ENCODE peak calls at places on chromosomes 3 and 15, in four cellular contexts. U, M, P and Z are unnamed samples.

GRCh38 chr15:32888221-32888761 is 170.5 kb downstream of the GREM1 start:
- DNase-seq in P (peak; percentile 38), M (no peak), U (no peak), Z (no peak)

GRCh38 chr3:35678552-35679220 is 39.4 kb downstream of the ARPP21 start:
- DNase-seq in P (no peak), M (no peak), U (no peak), Z (no peak)

GRCh38 chr3:15519096-15519495 is 2.4 kb downstream of the COLQ start:
- DNase-seq in P (no peak), M (no peak), U (no peak), Z (no peak)

GRCh38 chr15:94229591-94230365 is 1.6 kb upstream of the MCTP2 start:
- DNase-seq in U (no peak), M (no peak), P (no peak), Z (no peak)

GRCh38 chr15:101477851-101478353 is 11.6 kb downstream of the PCSK6 start:
- DNase-seq in U (peak; percentile 77), P (no peak), M (peak; percentile 96), Z (no peak)

GRCh38 chr3:58568572-58569286 is 8.5 kb downstream of the FAM107A start:
- DNase-seq in U (peak; percentile 46), P (peak; percentile 63), M (peak; percentile 79), Z (peak; percentile 71)

GRCh38 chr15:43441316-43441715 is 51.6 kb downstream of the TP53BP1 start:
- DNase-seq in U (peak; percentile 24), M (peak; percentile 69), P (peak; percentile 50), Z (no peak)

GRCh38 chr3:12766541-12766940 is 7.5 kb upstream of the TMEM40 start:
- DNase-seq in U (no peak), P (peak; percentile 38), M (no peak), Z (no peak)

GRCh38 chr3:66363133-66363532 is 137.7 kb downstream of the LRIG1 start:
- DNase-seq in P (peak; percentile 22), U (no peak), M (peak; percentile 18), Z (no peak)

GRCh38 chr15:61299060-61299763 is 70.1 kb upstream of the RORA start:
- DNase-seq in M (no peak), U (no peak), P (no peak), Z (no peak)

GRCh38 chr3:179074656-179075055 is 3.0 kb upstream of the ZMAT3 start:
- DNase-seq in M (no peak), U (no peak), P (no peak), Z (no peak)

GRCh38 chr3:64488938-64489337 is 198.9 kb downstream of the ADAMTS9 start:
- DNase-seq in P (no peak), U (no peak), M (peak; percentile 18), Z (peak; percentile 11)

GRCh38 chr3:37537914-37538691 is 323.6 kb upstream of the CTDSPL start:
- DNase-seq in M (peak; percentile 22), P (no peak), U (no peak), Z (no peak)

GRCh38 chr15:63402498-63403253 is 21.0 kb upstream of the CA12 start:
- DNase-seq in P (peak; percentile 57), M (peak; percentile 61), U (peak; percentile 54), Z (peak; percentile 32)

GRCh38 chr3:129592362-129593150 is 13.9 kb downstream of the PLXND1 start:
- DNase-seq in U (no peak), P (no peak), M (peak; percentile 85), Z (peak; percentile 62)

GRCh38 chr3:55183259-55183658 is 255.4 kb upstream of the LRTM1 start:
- DNase-seq in M (no peak), U (no peak), P (no peak), Z (no peak)

GRCh38 chr3:87614998-87615397 is 338.6 kb upstream of the POU1F1 start:
- DNase-seq in U (no peak), P (no peak), M (peak; percentile 6), Z (peak; percentile 57)

GRCh38 chr15:99143655-99144610 is 39.1 kb downstream of the SYNM start:
- DNase-seq in M (peak; percentile 17), U (no peak), P (peak; percentile 31), Z (peak; percentile 20)

DNA sequence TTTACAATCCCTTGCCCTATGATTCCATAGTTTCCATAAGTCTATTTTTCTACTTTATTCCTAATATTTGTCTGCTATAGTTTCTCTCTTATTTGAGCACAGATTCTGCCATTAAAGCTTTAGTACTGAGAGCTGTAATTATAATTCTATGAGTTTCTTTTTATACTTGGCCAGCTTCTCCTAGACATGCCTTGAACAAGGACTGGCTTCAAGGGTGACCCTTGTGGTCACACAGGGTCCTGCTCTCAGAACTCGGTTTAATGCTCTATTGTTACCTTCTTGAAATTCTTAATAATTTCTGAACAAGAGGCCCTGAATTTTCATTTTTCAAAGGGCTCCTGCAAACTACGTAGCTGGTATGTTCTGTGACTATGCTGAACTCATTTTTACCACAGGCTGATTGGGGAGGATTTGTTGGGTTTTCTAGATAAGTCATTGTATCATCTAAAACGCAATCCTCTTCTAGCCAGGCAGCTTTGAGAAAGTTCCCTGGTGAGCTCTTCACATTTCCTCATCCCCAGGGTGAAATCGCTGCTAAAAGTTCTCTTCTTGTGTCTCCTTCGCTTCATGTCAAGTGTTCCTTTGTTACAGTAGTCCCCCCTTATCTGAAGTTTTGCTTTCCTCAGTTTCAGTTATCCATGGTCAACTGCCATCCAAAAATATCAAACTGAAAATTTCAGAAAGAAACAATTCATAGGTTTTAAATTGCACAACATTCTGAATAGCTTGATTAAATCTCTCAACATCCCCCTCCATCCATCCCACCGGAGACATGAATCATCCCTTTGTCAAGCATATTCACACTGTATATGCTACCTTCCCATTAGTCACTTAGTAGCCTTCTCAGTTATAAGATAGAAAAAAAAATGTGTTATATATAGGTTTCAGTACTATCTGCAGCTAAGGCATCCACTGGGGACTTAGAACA is 12.6 kb upstream of the PLCL2 start:
- DNase-seq in U (no peak), M (no peak), P (no peak), Z (no peak)
- H3K36me3 ChIP-seq in U (no peaks in the 10 kb centered on the region), M (no peaks in the 10 kb centered on the region), P (no peaks in the 10 kb centered on the region), Z (no peaks in the 10 kb centered on the region)

DNA sequence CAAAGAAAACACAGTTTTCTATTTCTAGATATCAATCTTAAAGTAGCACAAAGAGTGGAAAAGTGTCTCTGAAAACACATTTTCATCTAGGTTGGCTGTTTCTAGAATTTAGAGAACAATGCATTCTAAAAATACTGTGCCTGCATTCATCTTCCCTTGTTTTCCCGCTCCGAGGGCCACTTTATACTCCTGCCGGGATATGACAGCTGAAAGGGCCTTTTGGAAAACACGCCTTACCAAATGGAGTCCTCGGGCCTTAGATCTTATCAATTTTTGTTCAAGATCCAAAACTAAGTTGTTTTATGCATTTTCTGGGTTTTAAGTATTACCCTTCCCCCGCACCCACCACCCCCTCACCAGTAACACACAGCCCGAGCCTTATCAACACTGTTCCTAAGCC is 47.9 kb upstream of the ARHGEF3 start:
- DNase-seq in M (no peak), P (no peak), U (no peak), Z (no peak)
- H3K4me2 ChIP-seq in M (no peak overlapping the region), P (no peak overlapping the region), U (no peak overlapping the region), Z (no peak overlapping the region)

GRCh38 chr3:112637700-112638099 is 3.2 kb downstream of the CCDC80 start:
- DNase-seq in P (no peak), U (no peak), M (no peak), Z (no peak)
- H3K4me3 ChIP-seq in P (peak overlapping the region; percentile 62), U (no peak overlapping the region), M (no peak overlapping the region), Z (no peak overlapping the region)

GRCh38 chr3:155178810-155179424 is 98.8 kb downstream of the MME start:
- DNase-seq in M (no peak), U (no peak), P (no peak), Z (no peak)
- H3K36me3 ChIP-seq in M (no peaks in the 10 kb centered on the region), U (no peaks in the 10 kb centered on the region), P (peaks cover 1% of the 10 kb centered on the region), Z (no peaks in the 10 kb centered on the region)

DNA sequence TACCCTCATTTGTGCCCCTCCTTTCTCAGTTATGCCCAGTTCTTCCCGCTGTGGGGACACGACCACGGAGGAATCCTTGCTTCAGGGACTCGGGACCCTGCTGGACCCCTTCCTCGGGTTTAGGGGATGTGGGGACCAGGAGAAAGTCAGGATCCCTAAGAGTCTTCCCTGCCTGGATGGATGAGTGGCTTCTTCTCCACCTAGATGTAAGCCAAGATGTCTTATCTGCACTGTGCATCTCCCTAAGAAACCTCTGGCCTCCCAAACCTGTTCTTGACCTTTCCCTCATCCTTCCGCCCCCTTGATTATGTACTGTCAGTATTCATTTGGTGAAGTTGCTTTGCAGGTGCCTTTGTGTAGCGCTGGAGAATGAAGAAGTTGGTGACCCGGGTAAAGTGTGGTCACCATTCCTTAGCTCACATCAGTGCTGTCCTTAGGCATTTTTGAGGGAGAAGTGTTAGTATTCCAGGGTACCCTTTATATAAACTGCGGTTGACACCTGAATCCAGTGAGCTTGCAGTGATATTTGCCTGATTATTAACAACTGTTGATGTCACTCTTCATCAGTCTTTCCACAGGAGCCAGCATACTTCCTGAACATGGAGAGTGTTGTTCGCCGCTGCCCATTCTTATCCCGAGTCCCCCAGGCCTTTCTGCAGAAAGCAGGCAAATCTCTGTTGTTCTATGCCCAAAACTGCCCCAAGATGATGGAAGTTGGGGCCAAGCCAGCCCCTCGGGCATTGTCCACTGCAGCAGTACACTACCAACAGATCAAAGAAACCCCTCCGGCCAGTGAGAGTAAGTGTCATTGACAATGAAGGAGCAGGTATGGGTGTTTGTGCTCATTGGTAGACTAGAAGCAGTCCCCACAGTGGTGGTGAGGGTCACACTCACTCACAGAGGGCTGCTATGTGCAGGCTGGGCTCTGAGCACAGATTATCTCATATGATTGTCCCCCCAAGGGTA is 966 bp downstream of the ALAS1 start:
- DNase-seq in P (no peak), M (no peak), U (no peak), Z (no peak)
- H3K4me2 ChIP-seq in P (peak overlapping the region; percentile 100), M (peak overlapping the region; percentile 45), U (peak overlapping the region; percentile 78), Z (peak overlapping the region; percentile 91)

GRCh38 chr3:107594870-107595269 is 72.1 kb downstream of the BBX start:
- DNase-seq in U (no peak), M (no peak), P (peak; percentile 7), Z (no peak)

GRCh38 chr3:107588217-107588616 is 65.5 kb downstream of the BBX start:
- DNase-seq in P (no peak), M (no peak), U (no peak), Z (no peak)

GRCh38 chr3:107589454-107589853 is 66.7 kb downstream of the BBX start:
- DNase-seq in M (no peak), U (no peak), P (no peak), Z (no peak)

GRCh38 chr3:107590786-107591185 is 68.0 kb downstream of the BBX start:
- DNase-seq in U (no peak), P (no peak), M (no peak), Z (no peak)

GRCh38 chr3:107592073-107592472 is 69.3 kb downstream of the BBX start:
- DNase-seq in M (no peak), P (no peak), U (no peak), Z (no peak)
- H3K4me3 ChIP-seq in M (no peak overlapping the region), P (no peak overlapping the region), U (no peak overlapping the region), Z (no peak overlapping the region)

GRCh38 chr3:45965281-45966052 is 22.2 kb downstream of the CXCR6 start:
- DNase-seq in P (no peak), M (no peak), U (no peak), Z (no peak)

GRCh38 chr3:45960289-45960688 is 17.0 kb downstream of the CXCR6 start:
- DNase-seq in M (no peak), P (no peak), U (no peak), Z (no peak)

GRCh38 chr3:45964139-45964538 is 20.9 kb downstream of the CXCR6 start:
- DNase-seq in U (no peak), M (no peak), P (no peak), Z (no peak)

GRCh38 chr3:45959201-45959600 is 15.9 kb downstream of the CXCR6 start:
- DNase-seq in U (no peak), P (no peak), M (no peak), Z (no peak)

DNA sequence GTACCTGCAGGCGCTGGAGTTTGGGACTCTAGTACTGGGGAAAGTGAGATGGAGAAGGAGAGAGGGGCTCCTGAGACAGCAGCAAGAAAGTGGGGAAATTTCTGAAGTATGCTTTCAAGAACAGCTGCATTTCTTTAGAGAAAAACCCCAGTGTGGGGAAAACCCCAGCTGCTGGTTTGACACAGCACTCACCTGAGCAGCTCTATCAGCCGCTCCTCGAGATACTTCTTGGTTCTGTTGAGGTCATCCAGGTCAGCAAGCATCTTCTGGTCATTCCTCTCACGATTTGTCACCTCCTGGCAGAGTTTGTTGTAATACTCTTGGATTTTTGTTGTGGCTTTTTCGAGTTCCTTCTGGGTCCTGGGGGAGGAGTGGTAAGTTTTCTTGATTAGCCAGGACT is 18.8 kb downstream of the CXCR6 start:
- DNase-seq in U (no peak), M (no peak), P (no peak), Z (no peak)
- H3K36me3 ChIP-seq in U (peaks cover 100% of the 10 kb centered on the region), M (peaks cover 6% of the 10 kb centered on the region), P (peaks cover 75% of the 10 kb centered on the region), Z (peaks cover 7% of the 10 kb centered on the region)